ENCODE peak calls at places on chromosomes 2 and 18, in seven cellular contexts. One of them, this sample, is unnamed.

GRCh38 chr2:55161295-55162210 is 70.5 kb downstream of the CLHC1 start:
- DNase-seq in GM10248: no peak
- DNase-seq in uterus: peak
- DNase-seq in PC-3: no peak
- DNase-seq in astrocyte of the spinal cord: no peak
- DNase-seq in hepatocyte: no peak
- DNase-seq in fibroblast of the aortic adventitia: no peak
- DNase-seq in this sample: peak

GRCh38 chr2:202037086-202037485 is 3.4 kb downstream of the FZD7 start:
- DNase-seq in hepatocyte: no peak
- DNase-seq in GM10248: no peak
- DNase-seq in uterus: no peak
- DNase-seq in PC-3: no peak
- DNase-seq in astrocyte of the spinal cord: peak
- DNase-seq in fibroblast of the aortic adventitia: peak
- DNase-seq in this sample: no peak

GRCh38 chr18:61817086-61817485 is 75.7 kb downstream of the RNF152 start:
- DNase-seq in hepatocyte: no peak
- DNase-seq in uterus: no peak
- DNase-seq in astrocyte of the spinal cord: no peak
- DNase-seq in fibroblast of the aortic adventitia: no peak
- DNase-seq in PC-3: no peak
- DNase-seq in GM10248: no peak
- DNase-seq in this sample: no peak

GRCh38 chr2:37692731-37693130 is 21.3 kb upstream of the CDC42EP3 start:
- DNase-seq in astrocyte of the spinal cord: no peak
- DNase-seq in hepatocyte: no peak
- DNase-seq in GM10248: no peak
- DNase-seq in PC-3: no peak
- DNase-seq in uterus: no peak
- DNase-seq in fibroblast of the aortic adventitia: peak
- DNase-seq in this sample: no peak

GRCh38 chr18:37218022-37218590 is 347.5 kb downstream of the CELF4 start:
- DNase-seq in hepatocyte: no peak
- DNase-seq in PC-3: no peak
- DNase-seq in GM10248: no peak
- DNase-seq in fibroblast of the aortic adventitia: no peak
- DNase-seq in astrocyte of the spinal cord: no peak
- DNase-seq in uterus: no peak
- DNase-seq in this sample: no peak

GRCh38 chr2:188130317-188130716 is 161.4 kb upstream of the GULP1 start:
- DNase-seq in astrocyte of the spinal cord: no peak
- DNase-seq in fibroblast of the aortic adventitia: no peak
- DNase-seq in GM10248: no peak
- DNase-seq in hepatocyte: no peak
- DNase-seq in uterus: no peak
- DNase-seq in PC-3: no peak
- DNase-seq in this sample: no peak

GRCh38 chr2:139122711-139123158 is 342.5 kb upstream of the NXPH2 start:
- DNase-seq in uterus: no peak
- DNase-seq in fibroblast of the aortic adventitia: peak
- DNase-seq in GM10248: no peak
- DNase-seq in astrocyte of the spinal cord: peak
- DNase-seq in hepatocyte: peak
- DNase-seq in PC-3: peak
- DNase-seq in this sample: no peak

GRCh38 chr2:124983595-124983994 is 958.5 kb downstream of the CNTNAP5 start:
- DNase-seq in fibroblast of the aortic adventitia: peak
- DNase-seq in hepatocyte: no peak
- DNase-seq in GM10248: no peak
- DNase-seq in astrocyte of the spinal cord: peak
- DNase-seq in PC-3: peak
- DNase-seq in uterus: no peak
- DNase-seq in this sample: no peak

GRCh38 chr18:50203801-50204604 is 9.1 kb upstream of the MYO5B start:
- DNase-seq in PC-3: peak
- DNase-seq in hepatocyte: peak
- DNase-seq in fibroblast of the aortic adventitia: peak
- DNase-seq in astrocyte of the spinal cord: peak
- DNase-seq in uterus: no peak
- DNase-seq in GM10248: peak
- DNase-seq in this sample: peak

GRCh38 chr2:855177-855576 is 95.5 kb upstream of the SNTG2 start:
- DNase-seq in hepatocyte: no peak
- DNase-seq in astrocyte of the spinal cord: no peak
- DNase-seq in uterus: no peak
- DNase-seq in PC-3: peak
- DNase-seq in fibroblast of the aortic adventitia: no peak
- DNase-seq in GM10248: no peak
- DNase-seq in this sample: no peak

GRCh38 chr2:858646-859045 is 92.0 kb upstream of the SNTG2 start:
- DNase-seq in PC-3: no peak
- DNase-seq in GM10248: no peak
- DNase-seq in uterus: no peak
- DNase-seq in fibroblast of the aortic adventitia: no peak
- DNase-seq in hepatocyte: no peak
- DNase-seq in astrocyte of the spinal cord: no peak
- DNase-seq in this sample: no peak

GRCh38 chr2:857937-858336 is 92.7 kb upstream of the SNTG2 start:
- DNase-seq in uterus: no peak
- DNase-seq in hepatocyte: no peak
- DNase-seq in PC-3: no peak
- DNase-seq in GM10248: no peak
- DNase-seq in astrocyte of the spinal cord: no peak
- DNase-seq in fibroblast of the aortic adventitia: no peak
- DNase-seq in this sample: no peak

GRCh38 chr2:856041-856440 is 94.6 kb upstream of the SNTG2 start:
- DNase-seq in PC-3: no peak
- DNase-seq in fibroblast of the aortic adventitia: no peak
- DNase-seq in astrocyte of the spinal cord: no peak
- DNase-seq in uterus: no peak
- DNase-seq in GM10248: no peak
- DNase-seq in hepatocyte: no peak
- DNase-seq in this sample: no peak

GRCh38 chr2:857081-857480 is 93.6 kb upstream of the SNTG2 start:
- DNase-seq in fibroblast of the aortic adventitia: no peak
- DNase-seq in hepatocyte: no peak
- DNase-seq in GM10248: no peak
- DNase-seq in PC-3: no peak
- DNase-seq in uterus: no peak
- DNase-seq in astrocyte of the spinal cord: no peak
- DNase-seq in this sample: no peak
- TF ChIP-seq CTCF in fibroblast of the aortic adventitia: no peak
- TF ChIP-seq CTCF in hepatocyte: no peak
- TF ChIP-seq CTCF in GM10248: no peak
- TF ChIP-seq CTCF in PC-3: no peak
- TF ChIP-seq CTCF in uterus: no peak
- TF ChIP-seq CTCF in astrocyte of the spinal cord: no peak
- TF ChIP-seq CTCF in this sample: no peak

DNA sequence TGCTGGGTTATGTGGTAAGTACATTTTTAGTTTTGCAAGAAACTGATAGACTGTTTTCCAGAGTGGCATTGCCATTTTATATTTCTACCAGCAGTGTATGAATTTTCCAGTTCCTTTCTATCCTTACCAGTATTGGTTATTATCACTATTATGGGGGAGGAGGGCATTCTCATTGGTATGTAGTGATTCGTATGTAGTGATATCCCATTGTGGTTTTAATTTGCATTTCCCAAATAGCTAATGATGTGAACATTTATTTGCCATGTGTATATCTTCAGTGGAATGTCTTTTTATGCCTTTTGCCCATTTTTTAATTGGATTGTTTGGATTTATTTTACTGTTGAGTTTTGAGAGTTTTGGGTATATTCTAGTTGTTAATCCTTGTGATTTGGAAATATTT is 16.9 kb downstream of the EIF5B start:
- DNase-seq in hepatocyte: no peak
- DNase-seq in uterus: no peak
- DNase-seq in PC-3: peak
- DNase-seq in fibroblast of the aortic adventitia: peak
- DNase-seq in GM10248: no peak
- DNase-seq in astrocyte of the spinal cord: no peak
- DNase-seq in this sample: no peak
- TF ChIP-seq CTCF in hepatocyte: no peak
- TF ChIP-seq CTCF in uterus: no peak
- TF ChIP-seq CTCF in PC-3: no peak
- TF ChIP-seq CTCF in fibroblast of the aortic adventitia: no peak
- TF ChIP-seq CTCF in GM10248: no peak
- TF ChIP-seq CTCF in astrocyte of the spinal cord: no peak
- TF ChIP-seq CTCF in this sample: no peak

GRCh38 chr18:21701621-21702020 is 3.0 kb downstream of the ABHD3 start:
- DNase-seq in hepatocyte: no peak
- DNase-seq in uterus: no peak
- DNase-seq in fibroblast of the aortic adventitia: no peak
- DNase-seq in astrocyte of the spinal cord: no peak
- DNase-seq in GM10248: no peak
- DNase-seq in PC-3: no peak
- DNase-seq in this sample: no peak

GRCh38 chr18:21706386-21706865 is 1.9 kb upstream of the ABHD3 start:
- DNase-seq in uterus: no peak
- DNase-seq in fibroblast of the aortic adventitia: no peak
- DNase-seq in GM10248: no peak
- DNase-seq in PC-3: no peak
- DNase-seq in astrocyte of the spinal cord: no peak
- DNase-seq in hepatocyte: no peak
- DNase-seq in this sample: no peak

GRCh38 chr18:21702602-21703001 is 2.0 kb downstream of the ABHD3 start:
- DNase-seq in hepatocyte: no peak
- DNase-seq in fibroblast of the aortic adventitia: no peak
- DNase-seq in PC-3: no peak
- DNase-seq in astrocyte of the spinal cord: no peak
- DNase-seq in GM10248: no peak
- DNase-seq in uterus: no peak
- DNase-seq in this sample: no peak

GRCh38 chr18:21703241-21703820 is 1.2 kb downstream of the ABHD3 start:
- DNase-seq in PC-3: peak
- DNase-seq in uterus: no peak
- DNase-seq in fibroblast of the aortic adventitia: no peak
- DNase-seq in GM10248: peak
- DNase-seq in hepatocyte: no peak
- DNase-seq in astrocyte of the spinal cord: no peak
- DNase-seq in this sample: no peak

DNA sequence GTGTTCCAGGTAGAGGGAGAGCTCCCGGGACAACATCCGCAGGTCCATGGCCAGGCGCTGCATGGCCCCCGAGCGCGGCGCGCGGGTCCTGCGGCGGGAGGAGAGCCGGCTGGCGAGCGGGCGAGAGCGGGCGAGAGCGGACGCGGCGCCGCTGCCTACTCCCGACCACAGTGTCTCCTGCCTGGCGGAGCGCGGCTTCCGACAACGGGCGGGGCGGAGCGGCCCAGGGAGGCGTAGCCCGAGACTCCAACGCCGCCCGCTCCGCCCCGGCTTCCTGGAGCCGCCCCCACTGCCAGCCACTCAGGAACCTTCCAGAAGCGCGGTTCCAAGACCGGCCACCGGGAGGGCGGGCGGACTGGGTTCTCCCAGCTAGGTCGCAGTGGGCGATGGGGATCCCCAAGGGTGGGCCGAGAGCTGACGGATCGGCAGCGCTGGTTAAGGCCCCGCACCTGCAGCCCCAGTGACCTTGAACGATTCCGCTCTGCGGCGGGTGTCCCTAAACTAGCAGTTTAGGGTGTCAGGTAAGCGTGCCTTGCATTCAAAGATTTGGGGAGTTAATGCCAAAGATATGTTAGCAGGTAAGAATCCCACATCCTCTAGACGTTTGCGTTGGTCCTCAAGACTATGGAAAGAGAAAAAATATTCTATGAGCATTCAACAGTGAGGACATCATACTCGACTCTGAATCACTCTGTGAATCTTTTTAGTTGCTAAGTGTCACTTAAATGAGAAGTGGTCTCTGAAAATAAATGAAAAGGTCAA is at the start of gene ABHD3:
- DNase-seq in fibroblast of the aortic adventitia: peak
- DNase-seq in hepatocyte: peak
- DNase-seq in astrocyte of the spinal cord: peak
- DNase-seq in GM10248: peak
- DNase-seq in PC-3: peak
- DNase-seq in uterus: peak
- DNase-seq in this sample: peak
- TF ChIP-seq CTCF in fibroblast of the aortic adventitia: peak
- TF ChIP-seq CTCF in hepatocyte: peak
- TF ChIP-seq CTCF in astrocyte of the spinal cord: peak
- TF ChIP-seq CTCF in GM10248: peak
- TF ChIP-seq CTCF in PC-3: no peak
- TF ChIP-seq CTCF in uterus: peak
- TF ChIP-seq CTCF in this sample: peak

DNA sequence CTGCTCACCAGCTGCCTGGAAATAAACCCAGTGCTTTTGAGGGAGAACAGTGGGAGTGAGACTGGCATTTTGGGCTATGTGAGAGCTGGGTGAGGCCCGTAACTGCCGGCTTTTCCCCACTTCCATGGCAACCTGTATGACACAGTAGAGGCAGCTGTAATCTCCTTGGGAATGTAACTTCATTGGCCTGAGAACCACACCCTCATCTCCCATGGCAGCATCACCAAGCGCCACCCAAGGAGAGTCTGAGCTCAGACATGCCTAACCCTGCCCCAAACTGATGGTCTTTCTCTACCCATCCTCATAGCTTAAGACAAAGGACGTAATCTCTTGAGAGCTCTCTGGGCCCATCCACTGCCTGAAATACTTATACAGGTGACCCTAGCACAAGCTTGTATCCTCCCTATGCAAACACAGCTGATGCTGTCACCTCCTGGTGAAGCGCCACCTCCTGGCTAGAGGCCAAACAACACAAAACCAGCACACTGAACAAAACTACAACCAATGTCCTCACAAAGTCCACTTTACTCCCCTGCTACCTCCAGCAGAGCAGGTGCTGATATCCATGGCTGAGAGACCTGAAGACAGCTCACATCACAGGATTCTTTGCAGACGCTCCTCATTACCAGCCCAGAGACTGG is 763.4 kb upstream of the NRXN1 start:
- DNase-seq in fibroblast of the aortic adventitia: no peak
- DNase-seq in astrocyte of the spinal cord: no peak
- DNase-seq in PC-3: peak
- DNase-seq in uterus: no peak
- DNase-seq in GM10248: no peak
- DNase-seq in hepatocyte: peak
- DNase-seq in this sample: peak
- TF ChIP-seq CTCF in fibroblast of the aortic adventitia: no peak
- TF ChIP-seq CTCF in astrocyte of the spinal cord: peak
- TF ChIP-seq CTCF in PC-3: peak
- TF ChIP-seq CTCF in uterus: no peak
- TF ChIP-seq CTCF in GM10248: no peak
- TF ChIP-seq CTCF in hepatocyte: peak
- TF ChIP-seq CTCF in this sample: peak

GRCh38 chr2:222436040-222436413 is 11.7 kb downstream of the SGPP2 start:
- DNase-seq in uterus: no peak
- DNase-seq in GM10248: no peak
- DNase-seq in hepatocyte: no peak
- DNase-seq in astrocyte of the spinal cord: no peak
- DNase-seq in fibroblast of the aortic adventitia: no peak
- DNase-seq in PC-3: no peak
- DNase-seq in this sample: no peak
- TF ChIP-seq CTCF in uterus: no peak
- TF ChIP-seq CTCF in GM10248: no peak
- TF ChIP-seq CTCF in hepatocyte: no peak
- TF ChIP-seq CTCF in astrocyte of the spinal cord: no peak
- TF ChIP-seq CTCF in fibroblast of the aortic adventitia: no peak
- TF ChIP-seq CTCF in PC-3: no peak
- TF ChIP-seq CTCF in this sample: no peak